ENCODE peak calls at places on chromosome 19, in nine cellular contexts. One of them, this sample, is unnamed.

GRCh38 chr19:30625947-30626346 is 253.8 kb downstream of the ZNF536 start:
- DNase-seq in tibial nerve: no peak
- DNase-seq in activated T-helper 1 cell treated with Interleukin-2 at 50 U/mL for 16 hours: no peak
- DNase-seq in AG09319: no peak
- DNase-seq in neuronal stem cell: no peak
- DNase-seq in neural crest cell: no peak
- DNase-seq in AG04450: no peak
- DNase-seq in cardiac muscle cell: no peak
- DNase-seq in stromal cell of bone marrow: no peak
- DNase-seq in this sample: peak

GRCh38 chr19:16581145-16581970 is 9.1 kb upstream of the SLC35E1 start:
- DNase-seq in tibial nerve: no peak
- DNase-seq in activated T-helper 1 cell treated with Interleukin-2 at 50 U/mL for 16 hours: no peak
- DNase-seq in AG09319: no peak
- DNase-seq in neuronal stem cell: no peak
- DNase-seq in neural crest cell: no peak
- DNase-seq in AG04450: no peak
- DNase-seq in cardiac muscle cell: no peak
- DNase-seq in stromal cell of bone marrow: no peak
- DNase-seq in this sample: no peak

GRCh38 chr19:27744926-27745844 is 1467.8 kb downstream of the UQCRFS1 start:
- DNase-seq in tibial nerve: no peak
- DNase-seq in activated T-helper 1 cell treated with Interleukin-2 at 50 U/mL for 16 hours: no peak
- DNase-seq in AG09319: no peak
- DNase-seq in neuronal stem cell: no peak
- DNase-seq in neural crest cell: no peak
- DNase-seq in AG04450: no peak
- DNase-seq in cardiac muscle cell: no peak
- DNase-seq in stromal cell of bone marrow: no peak
- DNase-seq in this sample: peak

GRCh38 chr19:40596608-40597328 is 4.4 kb upstream of the LTBP4 start:
- DNase-seq in tibial nerve: no peak
- DNase-seq in activated T-helper 1 cell treated with Interleukin-2 at 50 U/mL for 16 hours: no peak
- DNase-seq in AG09319: no peak
- DNase-seq in neuronal stem cell: no peak
- DNase-seq in neural crest cell: peak
- DNase-seq in AG04450: no peak
- DNase-seq in cardiac muscle cell: peak
- DNase-seq in stromal cell of bone marrow: no peak
- DNase-seq in this sample: no peak

GRCh38 chr19:48481846-48482639 is 12.9 kb downstream of the CYTH2 start:
- DNase-seq in tibial nerve: no peak
- DNase-seq in activated T-helper 1 cell treated with Interleukin-2 at 50 U/mL for 16 hours: no peak
- DNase-seq in AG09319: no peak
- DNase-seq in neuronal stem cell: no peak
- DNase-seq in neural crest cell: no peak
- DNase-seq in AG04450: no peak
- DNase-seq in cardiac muscle cell: no peak
- DNase-seq in stromal cell of bone marrow: no peak
- DNase-seq in this sample: peak

GRCh38 chr19:48506138-48506733 is 5.4 kb downstream of the LMTK3 start:
- DNase-seq in tibial nerve: no peak
- DNase-seq in activated T-helper 1 cell treated with Interleukin-2 at 50 U/mL for 16 hours: no peak
- DNase-seq in AG09319: peak
- DNase-seq in neuronal stem cell: no peak
- DNase-seq in neural crest cell: no peak
- DNase-seq in AG04450: no peak
- DNase-seq in cardiac muscle cell: peak
- DNase-seq in stromal cell of bone marrow: peak
- DNase-seq in this sample: no peak

GRCh38 chr19:1851581-1852293 is 3.5 kb upstream of the REXO1 start:
- DNase-seq in tibial nerve: no peak
- DNase-seq in activated T-helper 1 cell treated with Interleukin-2 at 50 U/mL for 16 hours: peak
- DNase-seq in AG09319: no peak
- DNase-seq in neuronal stem cell: no peak
- DNase-seq in neural crest cell: no peak
- DNase-seq in AG04450: no peak
- DNase-seq in cardiac muscle cell: no peak
- DNase-seq in stromal cell of bone marrow: no peak
- DNase-seq in this sample: peak

GRCh38 chr19:33689138-33689746 is 67.5 kb downstream of the CHST8 start:
- DNase-seq in tibial nerve: no peak
- DNase-seq in activated T-helper 1 cell treated with Interleukin-2 at 50 U/mL for 16 hours: no peak
- DNase-seq in AG09319: no peak
- DNase-seq in neuronal stem cell: no peak
- DNase-seq in neural crest cell: no peak
- DNase-seq in AG04450: no peak
- DNase-seq in cardiac muscle cell: no peak
- DNase-seq in stromal cell of bone marrow: no peak
- DNase-seq in this sample: no peak

GRCh38 chr19:15412832-15413231 is 6.0 kb downstream of the AKAP8L start:
- DNase-seq in tibial nerve: no peak
- DNase-seq in activated T-helper 1 cell treated with Interleukin-2 at 50 U/mL for 16 hours: no peak
- DNase-seq in AG09319: no peak
- DNase-seq in neuronal stem cell: no peak
- DNase-seq in neural crest cell: no peak
- DNase-seq in AG04450: no peak
- DNase-seq in cardiac muscle cell: no peak
- DNase-seq in stromal cell of bone marrow: no peak
- DNase-seq in this sample: no peak

GRCh38 chr19:1523412-1524205 is at the start of gene PLK5:
- DNase-seq in tibial nerve: no peak
- DNase-seq in activated T-helper 1 cell treated with Interleukin-2 at 50 U/mL for 16 hours: no peak
- DNase-seq in AG09319: no peak
- DNase-seq in neuronal stem cell: no peak
- DNase-seq in neural crest cell: no peak
- DNase-seq in AG04450: no peak
- DNase-seq in cardiac muscle cell: no peak
- DNase-seq in stromal cell of bone marrow: no peak
- DNase-seq in this sample: no peak

GRCh38 chr19:18666784-18667183 is 16.7 kb upstream of the CRTC1 start:
- DNase-seq in tibial nerve: no peak
- DNase-seq in activated T-helper 1 cell treated with Interleukin-2 at 50 U/mL for 16 hours: no peak
- DNase-seq in AG09319: no peak
- DNase-seq in neuronal stem cell: no peak
- DNase-seq in neural crest cell: no peak
- DNase-seq in AG04450: no peak
- DNase-seq in cardiac muscle cell: no peak
- DNase-seq in stromal cell of bone marrow: no peak
- DNase-seq in this sample: no peak

GRCh38 chr19:29216021-29216420 is 3.1 kb upstream of the UQCRFS1 start:
- DNase-seq in tibial nerve: no peak
- DNase-seq in activated T-helper 1 cell treated with Interleukin-2 at 50 U/mL for 16 hours: no peak
- DNase-seq in AG09319: no peak
- DNase-seq in neuronal stem cell: no peak
- DNase-seq in neural crest cell: no peak
- DNase-seq in AG04450: no peak
- DNase-seq in cardiac muscle cell: no peak
- DNase-seq in stromal cell of bone marrow: no peak
- DNase-seq in this sample: no peak

GRCh38 chr19:5057860-5058259 is 88.9 kb downstream of the KDM4B start:
- DNase-seq in tibial nerve: no peak
- DNase-seq in activated T-helper 1 cell treated with Interleukin-2 at 50 U/mL for 16 hours: no peak
- DNase-seq in AG09319: no peak
- DNase-seq in neuronal stem cell: no peak
- DNase-seq in neural crest cell: no peak
- DNase-seq in AG04450: no peak
- DNase-seq in cardiac muscle cell: peak
- DNase-seq in stromal cell of bone marrow: no peak
- DNase-seq in this sample: no peak

GRCh38 chr19:18919895-18920204 is 335 bp downstream of the DDX49 start:
- DNase-seq in tibial nerve: no peak
- DNase-seq in activated T-helper 1 cell treated with Interleukin-2 at 50 U/mL for 16 hours: no peak
- DNase-seq in AG09319: no peak
- DNase-seq in neuronal stem cell: no peak
- DNase-seq in neural crest cell: no peak
- DNase-seq in AG04450: no peak
- DNase-seq in cardiac muscle cell: no peak
- DNase-seq in stromal cell of bone marrow: no peak
- DNase-seq in this sample: no peak

GRCh38 chr19:18233224-18233825 is 7.1 kb upstream of the PDE4C start:
- DNase-seq in tibial nerve: no peak
- DNase-seq in activated T-helper 1 cell treated with Interleukin-2 at 50 U/mL for 16 hours: peak
- DNase-seq in AG09319: no peak
- DNase-seq in neuronal stem cell: no peak
- DNase-seq in neural crest cell: peak
- DNase-seq in AG04450: no peak
- DNase-seq in cardiac muscle cell: peak
- DNase-seq in stromal cell of bone marrow: no peak
- DNase-seq in this sample: peak

GRCh38 chr19:35204799-35205732 is 23.5 kb downstream of the FAM187B start:
- DNase-seq in tibial nerve: no peak
- DNase-seq in activated T-helper 1 cell treated with Interleukin-2 at 50 U/mL for 16 hours: no peak
- DNase-seq in AG09319: no peak
- DNase-seq in neuronal stem cell: no peak
- DNase-seq in neural crest cell: no peak
- DNase-seq in AG04450: no peak
- DNase-seq in cardiac muscle cell: no peak
- DNase-seq in stromal cell of bone marrow: no peak
- DNase-seq in this sample: no peak

GRCh38 chr19:18961767-18962423 is 20.9 kb upstream of the HOMER3 start:
- DNase-seq in tibial nerve: no peak
- DNase-seq in activated T-helper 1 cell treated with Interleukin-2 at 50 U/mL for 16 hours: no peak
- DNase-seq in AG09319: no peak
- DNase-seq in neuronal stem cell: peak
- DNase-seq in neural crest cell: no peak
- DNase-seq in AG04450: no peak
- DNase-seq in cardiac muscle cell: no peak
- DNase-seq in stromal cell of bone marrow: no peak
- DNase-seq in this sample: no peak

GRCh38 chr19:3690551-3691371 is 9.5 kb downstream of the PIP5K1C start:
- DNase-seq in tibial nerve: no peak
- DNase-seq in activated T-helper 1 cell treated with Interleukin-2 at 50 U/mL for 16 hours: no peak
- DNase-seq in AG09319: no peak
- DNase-seq in neuronal stem cell: no peak
- DNase-seq in neural crest cell: no peak
- DNase-seq in AG04450: no peak
- DNase-seq in cardiac muscle cell: no peak
- DNase-seq in stromal cell of bone marrow: no peak
- DNase-seq in this sample: no peak

GRCh38 chr19:41694831-41695635 is 7.0 kb upstream of the CEACAM7 start:
- DNase-seq in tibial nerve: no peak
- DNase-seq in activated T-helper 1 cell treated with Interleukin-2 at 50 U/mL for 16 hours: no peak
- DNase-seq in AG09319: no peak
- DNase-seq in neuronal stem cell: no peak
- DNase-seq in neural crest cell: no peak
- DNase-seq in AG04450: no peak
- DNase-seq in cardiac muscle cell: no peak
- DNase-seq in stromal cell of bone marrow: no peak
- DNase-seq in this sample: no peak

GRCh38 chr19:3135961-3136683 is at the start of gene GNA15:
- DNase-seq in tibial nerve: no peak
- DNase-seq in activated T-helper 1 cell treated with Interleukin-2 at 50 U/mL for 16 hours: peak
- DNase-seq in AG09319: no peak
- DNase-seq in neuronal stem cell: no peak
- DNase-seq in neural crest cell: no peak
- DNase-seq in AG04450: no peak
- DNase-seq in cardiac muscle cell: no peak
- DNase-seq in stromal cell of bone marrow: no peak
- DNase-seq in this sample: no peak

GRCh38 chr19:47158367-47158791 is 27.7 kb downstream of the SAE1 start:
- DNase-seq in tibial nerve: no peak
- DNase-seq in activated T-helper 1 cell treated with Interleukin-2 at 50 U/mL for 16 hours: no peak
- DNase-seq in AG09319: no peak
- DNase-seq in neuronal stem cell: no peak
- DNase-seq in neural crest cell: no peak
- DNase-seq in AG04450: no peak
- DNase-seq in cardiac muscle cell: no peak
- DNase-seq in stromal cell of bone marrow: no peak
- DNase-seq in this sample: no peak

GRCh38 chr19:43759515-43759914 is 4.8 kb upstream of the SMG9 start:
- DNase-seq in tibial nerve: no peak
- DNase-seq in activated T-helper 1 cell treated with Interleukin-2 at 50 U/mL for 16 hours: no peak
- DNase-seq in AG09319: no peak
- DNase-seq in neuronal stem cell: no peak
- DNase-seq in neural crest cell: no peak
- DNase-seq in AG04450: no peak
- DNase-seq in cardiac muscle cell: peak
- DNase-seq in stromal cell of bone marrow: peak
- DNase-seq in this sample: peak

GRCh38 chr19:34145741-34146202 is 26.5 kb upstream of the LSM14A start:
- DNase-seq in tibial nerve: no peak
- DNase-seq in activated T-helper 1 cell treated with Interleukin-2 at 50 U/mL for 16 hours: no peak
- DNase-seq in AG09319: no peak
- DNase-seq in neuronal stem cell: peak
- DNase-seq in neural crest cell: peak
- DNase-seq in AG04450: no peak
- DNase-seq in cardiac muscle cell: peak
- DNase-seq in stromal cell of bone marrow: peak
- DNase-seq in this sample: peak

GRCh38 chr19:855142-855541 is 3.0 kb downstream of the ELANE start:
- DNase-seq in tibial nerve: no peak
- DNase-seq in activated T-helper 1 cell treated with Interleukin-2 at 50 U/mL for 16 hours: no peak
- DNase-seq in AG09319: no peak
- DNase-seq in neuronal stem cell: no peak
- DNase-seq in neural crest cell: no peak
- DNase-seq in AG04450: no peak
- DNase-seq in cardiac muscle cell: no peak
- DNase-seq in stromal cell of bone marrow: no peak
- DNase-seq in this sample: no peak

This sample was measured in SJCRH30.